ENCODE peak calls at places on chromosomes 3 and 15, in nine cellular contexts. One of them, this sample, is unnamed.

GRCh38 chr3:185988080-185988815 is 50.4 kb upstream of the TRA2B start:
- DNase-seq in neural crest cell: no peak
- DNase-seq in stimulated activated CD4-positive, alpha-beta T cell treated with anti-CD3 and anti-CD28 coated beads, Interleukin-2, amount 100 ng/mL, for 24 hours: no peak
- DNase-seq in BE2C: peak
- DNase-seq in activated B cell treated with CpG ODN at 0.5 μM for 24 hours: no peak
- DNase-seq in posterior cingulate gyrus: no peak
- DNase-seq in GM23338: peak
- DNase-seq in NCI-H1048: no peak
- DNase-seq in M059J: no peak
- DNase-seq in this sample: no peak

GRCh38 chr3:192409203-192409837 is 318.0 kb downstream of the FGF12 start:
- DNase-seq in neural crest cell: peak
- DNase-seq in stimulated activated CD4-positive, alpha-beta T cell treated with anti-CD3 and anti-CD28 coated beads, Interleukin-2, amount 100 ng/mL, for 24 hours: no peak
- DNase-seq in BE2C: no peak
- DNase-seq in activated B cell treated with CpG ODN at 0.5 μM for 24 hours: no peak
- DNase-seq in posterior cingulate gyrus: peak
- DNase-seq in GM23338: peak
- DNase-seq in NCI-H1048: no peak
- DNase-seq in M059J: peak
- DNase-seq in this sample: no peak

GRCh38 chr15:56468271-56468912 is 3.5 kb upstream of the MNS1 start:
- DNase-seq in neural crest cell: no peak
- DNase-seq in stimulated activated CD4-positive, alpha-beta T cell treated with anti-CD3 and anti-CD28 coated beads, Interleukin-2, amount 100 ng/mL, for 24 hours: no peak
- DNase-seq in BE2C: no peak
- DNase-seq in activated B cell treated with CpG ODN at 0.5 μM for 24 hours: no peak
- DNase-seq in posterior cingulate gyrus: no peak
- DNase-seq in GM23338: no peak
- DNase-seq in NCI-H1048: no peak
- DNase-seq in M059J: peak
- DNase-seq in this sample: no peak

GRCh38 chr15:53288542-53288941 is 470.9 kb downstream of the WDR72 start:
- DNase-seq in neural crest cell: no peak
- DNase-seq in stimulated activated CD4-positive, alpha-beta T cell treated with anti-CD3 and anti-CD28 coated beads, Interleukin-2, amount 100 ng/mL, for 24 hours: no peak
- DNase-seq in BE2C: no peak
- DNase-seq in activated B cell treated with CpG ODN at 0.5 μM for 24 hours: no peak
- DNase-seq in posterior cingulate gyrus: no peak
- DNase-seq in GM23338: no peak
- DNase-seq in NCI-H1048: no peak
- DNase-seq in M059J: no peak
- DNase-seq in this sample: no peak

GRCh38 chr3:183830187-183830586 is 4.8 kb upstream of the MAP6D1 start:
- DNase-seq in neural crest cell: no peak
- DNase-seq in stimulated activated CD4-positive, alpha-beta T cell treated with anti-CD3 and anti-CD28 coated beads, Interleukin-2, amount 100 ng/mL, for 24 hours: no peak
- DNase-seq in BE2C: no peak
- DNase-seq in activated B cell treated with CpG ODN at 0.5 μM for 24 hours: no peak
- DNase-seq in posterior cingulate gyrus: peak
- DNase-seq in GM23338: no peak
- DNase-seq in NCI-H1048: no peak
- DNase-seq in M059J: no peak
- DNase-seq in this sample: no peak

GRCh38 chr15:28101201-28101600 is 2.1 kb upstream of the OCA2 start:
- DNase-seq in neural crest cell: no peak
- DNase-seq in stimulated activated CD4-positive, alpha-beta T cell treated with anti-CD3 and anti-CD28 coated beads, Interleukin-2, amount 100 ng/mL, for 24 hours: no peak
- DNase-seq in BE2C: no peak
- DNase-seq in activated B cell treated with CpG ODN at 0.5 μM for 24 hours: no peak
- DNase-seq in posterior cingulate gyrus: no peak
- DNase-seq in GM23338: no peak
- DNase-seq in NCI-H1048: no peak
- DNase-seq in M059J: no peak
- DNase-seq in this sample: no peak

GRCh38 chr15:31337352-31338031 is 10.9 kb downstream of the KLF13 start:
- DNase-seq in neural crest cell: no peak
- DNase-seq in stimulated activated CD4-positive, alpha-beta T cell treated with anti-CD3 and anti-CD28 coated beads, Interleukin-2, amount 100 ng/mL, for 24 hours: no peak
- DNase-seq in BE2C: no peak
- DNase-seq in activated B cell treated with CpG ODN at 0.5 μM for 24 hours: no peak
- DNase-seq in posterior cingulate gyrus: peak
- DNase-seq in GM23338: no peak
- DNase-seq in NCI-H1048: no peak
- DNase-seq in M059J: no peak
- DNase-seq in this sample: no peak

GRCh38 chr3:15330031-15330596 is 2.3 kb downstream of the SH3BP5 start:
- DNase-seq in neural crest cell: no peak
- DNase-seq in stimulated activated CD4-positive, alpha-beta T cell treated with anti-CD3 and anti-CD28 coated beads, Interleukin-2, amount 100 ng/mL, for 24 hours: no peak
- DNase-seq in BE2C: no peak
- DNase-seq in activated B cell treated with CpG ODN at 0.5 μM for 24 hours: no peak
- DNase-seq in posterior cingulate gyrus: no peak
- DNase-seq in GM23338: no peak
- DNase-seq in NCI-H1048: no peak
- DNase-seq in M059J: no peak
- DNase-seq in this sample: no peak

GRCh38 chr3:52934626-52935530 is 37.5 kb upstream of the STIMATE start:
- DNase-seq in neural crest cell: peak
- DNase-seq in stimulated activated CD4-positive, alpha-beta T cell treated with anti-CD3 and anti-CD28 coated beads, Interleukin-2, amount 100 ng/mL, for 24 hours: peak
- DNase-seq in BE2C: peak
- DNase-seq in activated B cell treated with CpG ODN at 0.5 μM for 24 hours: no peak
- DNase-seq in posterior cingulate gyrus: no peak
- DNase-seq in GM23338: peak
- DNase-seq in NCI-H1048: no peak
- DNase-seq in M059J: peak
- DNase-seq in this sample: peak

GRCh38 chr3:69182588-69183299 is 60.3 kb upstream of the LMOD3 start:
- DNase-seq in neural crest cell: no peak
- DNase-seq in stimulated activated CD4-positive, alpha-beta T cell treated with anti-CD3 and anti-CD28 coated beads, Interleukin-2, amount 100 ng/mL, for 24 hours: no peak
- DNase-seq in BE2C: no peak
- DNase-seq in activated B cell treated with CpG ODN at 0.5 μM for 24 hours: no peak
- DNase-seq in posterior cingulate gyrus: no peak
- DNase-seq in GM23338: no peak
- DNase-seq in NCI-H1048: no peak
- DNase-seq in M059J: peak
- DNase-seq in this sample: no peak

GRCh38 chr15:99450896-99451358 is 114.9 kb upstream of the MEF2A start:
- DNase-seq in neural crest cell: no peak
- DNase-seq in stimulated activated CD4-positive, alpha-beta T cell treated with anti-CD3 and anti-CD28 coated beads, Interleukin-2, amount 100 ng/mL, for 24 hours: peak
- DNase-seq in BE2C: peak
- DNase-seq in activated B cell treated with CpG ODN at 0.5 μM for 24 hours: peak
- DNase-seq in posterior cingulate gyrus: no peak
- DNase-seq in GM23338: no peak
- DNase-seq in NCI-H1048: no peak
- DNase-seq in M059J: no peak
- DNase-seq in this sample: peak

GRCh38 chr3:164450276-164450905 is 627.9 kb downstream of the SI start:
- DNase-seq in neural crest cell: no peak
- DNase-seq in stimulated activated CD4-positive, alpha-beta T cell treated with anti-CD3 and anti-CD28 coated beads, Interleukin-2, amount 100 ng/mL, for 24 hours: no peak
- DNase-seq in BE2C: no peak
- DNase-seq in activated B cell treated with CpG ODN at 0.5 μM for 24 hours: no peak
- DNase-seq in posterior cingulate gyrus: no peak
- DNase-seq in GM23338: no peak
- DNase-seq in NCI-H1048: no peak
- DNase-seq in M059J: peak
- DNase-seq in this sample: no peak

GRCh38 chr15:77514635-77515421 is 94.1 kb downstream of the HMG20A start:
- DNase-seq in neural crest cell: no peak
- DNase-seq in stimulated activated CD4-positive, alpha-beta T cell treated with anti-CD3 and anti-CD28 coated beads, Interleukin-2, amount 100 ng/mL, for 24 hours: no peak
- DNase-seq in BE2C: no peak
- DNase-seq in activated B cell treated with CpG ODN at 0.5 μM for 24 hours: no peak
- DNase-seq in posterior cingulate gyrus: no peak
- DNase-seq in GM23338: no peak
- DNase-seq in NCI-H1048: no peak
- DNase-seq in M059J: no peak
- DNase-seq in this sample: no peak

GRCh38 chr3:154955907-154956533 is 124.1 kb upstream of the MME start:
- DNase-seq in neural crest cell: no peak
- DNase-seq in stimulated activated CD4-positive, alpha-beta T cell treated with anti-CD3 and anti-CD28 coated beads, Interleukin-2, amount 100 ng/mL, for 24 hours: no peak
- DNase-seq in BE2C: no peak
- DNase-seq in activated B cell treated with CpG ODN at 0.5 μM for 24 hours: no peak
- DNase-seq in posterior cingulate gyrus: no peak
- DNase-seq in GM23338: no peak
- DNase-seq in NCI-H1048: peak
- DNase-seq in M059J: no peak
- DNase-seq in this sample: no peak

GRCh38 chr3:42101048-42101447 is 9.9 kb downstream of the TRAK1 start:
- DNase-seq in neural crest cell: no peak
- DNase-seq in stimulated activated CD4-positive, alpha-beta T cell treated with anti-CD3 and anti-CD28 coated beads, Interleukin-2, amount 100 ng/mL, for 24 hours: no peak
- DNase-seq in BE2C: no peak
- DNase-seq in activated B cell treated with CpG ODN at 0.5 μM for 24 hours: no peak
- DNase-seq in posterior cingulate gyrus: no peak
- DNase-seq in GM23338: no peak
- DNase-seq in NCI-H1048: no peak
- DNase-seq in M059J: peak
- DNase-seq in this sample: no peak

GRCh38 chr3:194379231-194379630 is 9.7 kb upstream of the LRRC15 start:
- DNase-seq in neural crest cell: no peak
- DNase-seq in stimulated activated CD4-positive, alpha-beta T cell treated with anti-CD3 and anti-CD28 coated beads, Interleukin-2, amount 100 ng/mL, for 24 hours: no peak
- DNase-seq in BE2C: no peak
- DNase-seq in activated B cell treated with CpG ODN at 0.5 μM for 24 hours: no peak
- DNase-seq in posterior cingulate gyrus: no peak
- DNase-seq in GM23338: no peak
- DNase-seq in NCI-H1048: no peak
- DNase-seq in M059J: no peak
- DNase-seq in this sample: no peak

GRCh38 chr3:193829781-193830180 is 236.8 kb downstream of the OPA1 start:
- DNase-seq in neural crest cell: no peak
- DNase-seq in stimulated activated CD4-positive, alpha-beta T cell treated with anti-CD3 and anti-CD28 coated beads, Interleukin-2, amount 100 ng/mL, for 24 hours: no peak
- DNase-seq in BE2C: no peak
- DNase-seq in activated B cell treated with CpG ODN at 0.5 μM for 24 hours: no peak
- DNase-seq in posterior cingulate gyrus: no peak
- DNase-seq in GM23338: no peak
- DNase-seq in NCI-H1048: no peak
- DNase-seq in M059J: peak
- DNase-seq in this sample: no peak

GRCh38 chr3:153273217-153273616 is 111.2 kb downstream of the RAP2B start:
- DNase-seq in neural crest cell: no peak
- DNase-seq in stimulated activated CD4-positive, alpha-beta T cell treated with anti-CD3 and anti-CD28 coated beads, Interleukin-2, amount 100 ng/mL, for 24 hours: no peak
- DNase-seq in BE2C: no peak
- DNase-seq in activated B cell treated with CpG ODN at 0.5 μM for 24 hours: no peak
- DNase-seq in posterior cingulate gyrus: no peak
- DNase-seq in GM23338: no peak
- DNase-seq in NCI-H1048: no peak
- DNase-seq in M059J: no peak
- DNase-seq in this sample: no peak

GRCh38 chr3:152087153-152087552 is 181.6 kb upstream of the MBNL1 start:
- DNase-seq in neural crest cell: no peak
- DNase-seq in stimulated activated CD4-positive, alpha-beta T cell treated with anti-CD3 and anti-CD28 coated beads, Interleukin-2, amount 100 ng/mL, for 24 hours: no peak
- DNase-seq in BE2C: no peak
- DNase-seq in activated B cell treated with CpG ODN at 0.5 μM for 24 hours: no peak
- DNase-seq in posterior cingulate gyrus: no peak
- DNase-seq in GM23338: no peak
- DNase-seq in NCI-H1048: no peak
- DNase-seq in M059J: no peak
- DNase-seq in this sample: no peak

GRCh38 chr15:42973114-42973513 is 52.5 kb upstream of the TTBK2 start:
- DNase-seq in neural crest cell: no peak
- DNase-seq in stimulated activated CD4-positive, alpha-beta T cell treated with anti-CD3 and anti-CD28 coated beads, Interleukin-2, amount 100 ng/mL, for 24 hours: no peak
- DNase-seq in BE2C: no peak
- DNase-seq in activated B cell treated with CpG ODN at 0.5 μM for 24 hours: no peak
- DNase-seq in posterior cingulate gyrus: no peak
- DNase-seq in GM23338: no peak
- DNase-seq in NCI-H1048: no peak
- DNase-seq in M059J: no peak
- DNase-seq in this sample: no peak

GRCh38 chr3:171712168-171712938 is 97.9 kb downstream of the PLD1 start:
- DNase-seq in neural crest cell: no peak
- DNase-seq in stimulated activated CD4-positive, alpha-beta T cell treated with anti-CD3 and anti-CD28 coated beads, Interleukin-2, amount 100 ng/mL, for 24 hours: no peak
- DNase-seq in BE2C: no peak
- DNase-seq in activated B cell treated with CpG ODN at 0.5 μM for 24 hours: no peak
- DNase-seq in posterior cingulate gyrus: no peak
- DNase-seq in GM23338: no peak
- DNase-seq in NCI-H1048: no peak
- DNase-seq in M059J: peak
- DNase-seq in this sample: no peak

GRCh38 chr15:101391431-101391830 is 96.4 kb upstream of the SNRPA1 start:
- DNase-seq in neural crest cell: no peak
- DNase-seq in stimulated activated CD4-positive, alpha-beta T cell treated with anti-CD3 and anti-CD28 coated beads, Interleukin-2, amount 100 ng/mL, for 24 hours: no peak
- DNase-seq in BE2C: no peak
- DNase-seq in activated B cell treated with CpG ODN at 0.5 μM for 24 hours: no peak
- DNase-seq in posterior cingulate gyrus: no peak
- DNase-seq in GM23338: no peak
- DNase-seq in NCI-H1048: no peak
- DNase-seq in M059J: no peak
- DNase-seq in this sample: no peak

GRCh38 chr3:110378481-110378880 is 693.1 kb upstream of the NECTIN3 start:
- DNase-seq in neural crest cell: no peak
- DNase-seq in stimulated activated CD4-positive, alpha-beta T cell treated with anti-CD3 and anti-CD28 coated beads, Interleukin-2, amount 100 ng/mL, for 24 hours: no peak
- DNase-seq in BE2C: no peak
- DNase-seq in activated B cell treated with CpG ODN at 0.5 μM for 24 hours: no peak
- DNase-seq in posterior cingulate gyrus: no peak
- DNase-seq in GM23338: no peak
- DNase-seq in NCI-H1048: no peak
- DNase-seq in M059J: no peak
- DNase-seq in this sample: no peak

GRCh38 chr3:63355809-63356208 is 77.7 kb downstream of the SYNPR start:
- DNase-seq in neural crest cell: no peak
- DNase-seq in stimulated activated CD4-positive, alpha-beta T cell treated with anti-CD3 and anti-CD28 coated beads, Interleukin-2, amount 100 ng/mL, for 24 hours: no peak
- DNase-seq in BE2C: no peak
- DNase-seq in activated B cell treated with CpG ODN at 0.5 μM for 24 hours: no peak
- DNase-seq in posterior cingulate gyrus: no peak
- DNase-seq in GM23338: no peak
- DNase-seq in NCI-H1048: no peak
- DNase-seq in M059J: no peak
- DNase-seq in this sample: no peak

GRCh38 chr15:57160823-57161560 is 215.3 kb upstream of the CGNL1 start:
- DNase-seq in neural crest cell: no peak
- DNase-seq in stimulated activated CD4-positive, alpha-beta T cell treated with anti-CD3 and anti-CD28 coated beads, Interleukin-2, amount 100 ng/mL, for 24 hours: no peak
- DNase-seq in BE2C: no peak
- DNase-seq in activated B cell treated with CpG ODN at 0.5 μM for 24 hours: no peak
- DNase-seq in posterior cingulate gyrus: no peak
- DNase-seq in GM23338: no peak
- DNase-seq in NCI-H1048: no peak
- DNase-seq in M059J: peak
- DNase-seq in this sample: no peak

GRCh38 chr3:124053871-124054270 is 61.9 kb upstream of the ROPN1 start:
- DNase-seq in neural crest cell: no peak
- DNase-seq in stimulated activated CD4-positive, alpha-beta T cell treated with anti-CD3 and anti-CD28 coated beads, Interleukin-2, amount 100 ng/mL, for 24 hours: no peak
- DNase-seq in BE2C: no peak
- DNase-seq in activated B cell treated with CpG ODN at 0.5 μM for 24 hours: no peak
- DNase-seq in posterior cingulate gyrus: no peak
- DNase-seq in GM23338: peak
- DNase-seq in NCI-H1048: no peak
- DNase-seq in M059J: peak
- DNase-seq in this sample: no peak

GRCh38 chr15:50944692-50945091 is 36.2 kb downstream of the AP4E1 start:
- DNase-seq in neural crest cell: no peak
- DNase-seq in stimulated activated CD4-positive, alpha-beta T cell treated with anti-CD3 and anti-CD28 coated beads, Interleukin-2, amount 100 ng/mL, for 24 hours: no peak
- DNase-seq in BE2C: no peak
- DNase-seq in activated B cell treated with CpG ODN at 0.5 μM for 24 hours: no peak
- DNase-seq in posterior cingulate gyrus: no peak
- DNase-seq in GM23338: no peak
- DNase-seq in NCI-H1048: no peak
- DNase-seq in M059J: no peak
- DNase-seq in this sample: no peak

GRCh38 chr15:57470543-57470942 is 94.2 kb downstream of the CGNL1 start:
- DNase-seq in neural crest cell: no peak
- DNase-seq in stimulated activated CD4-positive, alpha-beta T cell treated with anti-CD3 and anti-CD28 coated beads, Interleukin-2, amount 100 ng/mL, for 24 hours: no peak
- DNase-seq in BE2C: no peak
- DNase-seq in activated B cell treated with CpG ODN at 0.5 μM for 24 hours: no peak
- DNase-seq in posterior cingulate gyrus: no peak
- DNase-seq in GM23338: no peak
- DNase-seq in NCI-H1048: no peak
- DNase-seq in M059J: no peak
- DNase-seq in this sample: no peak

GRCh38 chr15:99932676-99933402 is 199.6 kb upstream of the LYSMD4 start:
- DNase-seq in neural crest cell: no peak
- DNase-seq in stimulated activated CD4-positive, alpha-beta T cell treated with anti-CD3 and anti-CD28 coated beads, Interleukin-2, amount 100 ng/mL, for 24 hours: no peak
- DNase-seq in BE2C: no peak
- DNase-seq in activated B cell treated with CpG ODN at 0.5 μM for 24 hours: no peak
- DNase-seq in posterior cingulate gyrus: no peak
- DNase-seq in GM23338: no peak
- DNase-seq in NCI-H1048: no peak
- DNase-seq in M059J: peak
- DNase-seq in this sample: no peak

GRCh38 chr3:3366391-3366790 is 186.9 kb upstream of the CRBN start:
- DNase-seq in neural crest cell: no peak
- DNase-seq in stimulated activated CD4-positive, alpha-beta T cell treated with anti-CD3 and anti-CD28 coated beads, Interleukin-2, amount 100 ng/mL, for 24 hours: no peak
- DNase-seq in BE2C: no peak
- DNase-seq in activated B cell treated with CpG ODN at 0.5 μM for 24 hours: no peak
- DNase-seq in posterior cingulate gyrus: no peak
- DNase-seq in GM23338: no peak
- DNase-seq in NCI-H1048: no peak
- DNase-seq in M059J: no peak
- DNase-seq in this sample: no peak

GRCh38 chr3:16719426-16719825 is 114.2 kb upstream of the DAZL start:
- DNase-seq in neural crest cell: no peak
- DNase-seq in stimulated activated CD4-positive, alpha-beta T cell treated with anti-CD3 and anti-CD28 coated beads, Interleukin-2, amount 100 ng/mL, for 24 hours: no peak
- DNase-seq in BE2C: no peak
- DNase-seq in activated B cell treated with CpG ODN at 0.5 μM for 24 hours: no peak
- DNase-seq in posterior cingulate gyrus: no peak
- DNase-seq in GM23338: no peak
- DNase-seq in NCI-H1048: no peak
- DNase-seq in M059J: no peak
- DNase-seq in this sample: no peak

This sample was measured in SK-N-DZ.